ENCODE peak calls at places on chromosomes 5 and 9, in six cellular contexts. U is fibroblast of pulmonary artery, E is upper lobe of right lung, K is neural progenitor cell, T is HepG2, O is WERI-Rb-1. L is an unnamed sample.

GRCh38 chr9:18438300-18438925 is 35.5 kb upstream of the ADAMTSL1 start:
- DNase-seq in U (peak), E (peak), K (peak), T (no peak), O (peak), L (peak)

GRCh38 chr9:99531313-99531712 is 290.4 kb upstream of the NR4A3 start:
- DNase-seq in U (no peak), E (no peak), K (no peak), T (no peak), O (no peak), L (no peak)

GRCh38 chr5:14108170-14108996 is 34.8 kb upstream of the TRIO start:
- DNase-seq in U (peak), E (no peak), K (peak), T (peak), O (peak), L (peak)

GRCh38 chr5:36740259-36740898 is 134.0 kb downstream of the SLC1A3 start:
- DNase-seq in U (peak), E (no peak), K (no peak), T (no peak), O (no peak), L (no peak)

GRCh38 chr5:177389368-177390169 is 5.3 kb downstream of the SLC34A1 start:
- DNase-seq in U (peak), E (no peak), K (no peak), T (peak), O (no peak), L (peak)

GRCh38 chr9:81599837-81600236 is 89.5 kb downstream of the TLE1 start:
- DNase-seq in U (no peak), E (no peak), K (no peak), T (no peak), O (no peak), L (peak)

GRCh38 chr9:78552802-78553201 is 255.9 kb downstream of the PSAT1 start:
- DNase-seq in U (no peak), E (no peak), K (no peak), T (no peak), O (no peak), L (no peak)

GRCh38 chr9:123337971-123338370 is 18.0 kb upstream of the CRB2 start:
- DNase-seq in U (no peak), E (no peak), K (no peak), T (no peak), O (no peak), L (no peak)

GRCh38 chr5:157431544-157432200 is 28.3 kb upstream of the NIPAL4 start:
- DNase-seq in U (peak), E (no peak), K (peak), T (peak), O (no peak), L (peak)

GRCh38 chr9:127158995-127159801 is 36.8 kb upstream of the ANGPTL2 start:
- DNase-seq in U (peak), E (peak), K (peak), T (peak), O (peak), L (peak)

GRCh38 chr5:3149899-3150298 is 398.4 kb upstream of the IRX2 start:
- DNase-seq in U (no peak), E (no peak), K (no peak), T (no peak), O (no peak), L (no peak)

GRCh38 chr5:10914741-10915480 is 153.9 kb upstream of the DAP start:
- DNase-seq in U (no peak), E (no peak), K (no peak), T (no peak), O (no peak), L (no peak)

GRCh38 chr9:98372077-98372812 is 116.8 kb upstream of the TBC1D2 start:
- DNase-seq in U (no peak), E (peak), K (no peak), T (no peak), O (no peak), L (no peak)

GRCh38 chr9:127353882-127354281 is 43.1 kb upstream of the SLC2A8 start:
- DNase-seq in U (no peak), E (no peak), K (peak), T (no peak), O (no peak), L (no peak)

GRCh38 chr5:116600876-116601275 is 26.3 kb upstream of the SEMA6A start:
- DNase-seq in U (peak), E (no peak), K (no peak), T (no peak), O (no peak), L (peak)

GRCh38 chr5:15763754-15764153 is 263.8 kb downstream of the FBXL7 start:
- DNase-seq in U (peak), E (no peak), K (no peak), T (no peak), O (peak), L (peak)

GRCh38 chr9:126754436-126755324 is 50.2 kb upstream of the ZBTB43 start:
- DNase-seq in U (no peak), E (no peak), K (no peak), T (no peak), O (no peak), L (no peak)

GRCh38 chr5:125660231-125660895 is 762.8 kb upstream of the GRAMD2B start:
- DNase-seq in U (peak), E (no peak), K (no peak), T (no peak), O (no peak), L (peak)

GRCh38 chr5:6393596-6394194 is 15.3 kb upstream of the MED10 start:
- DNase-seq in U (no peak), E (no peak), K (no peak), T (no peak), O (no peak), L (no peak)

GRCh38 chr5:147393866-147394265 is 116.0 kb downstream of the DPYSL3 start:
- DNase-seq in U (peak), E (no peak), K (peak), T (no peak), O (peak), L (no peak)

GRCh38 chr9:35341585-35341984 is 148.3 kb upstream of the RUSC2 start:
- DNase-seq in U (peak), E (peak), K (no peak), T (no peak), O (no peak), L (peak)

GRCh38 chr5:252546-252945 is 18.9 kb upstream of the PDCD6 start:
- DNase-seq in U (no peak), E (no peak), K (no peak), T (no peak), O (no peak), L (no peak)

GRCh38 chr9:114989600-114990410 is 59.4 kb upstream of the TNFSF8 start:
- DNase-seq in U (no peak), E (no peak), K (no peak), T (no peak), O (no peak), L (no peak)

GRCh38 chr9:70475211-70475610 is 60.8 kb upstream of the KLF9 start:
- DNase-seq in U (no peak), E (no peak), K (no peak), T (no peak), O (no peak), L (no peak)

GRCh38 chr5:178249191-178249989 is 16.8 kb upstream of the PHYKPL start:
- DNase-seq in U (peak), E (no peak), K (no peak), T (no peak), O (no peak), L (peak)

GRCh38 chr9:129584136-129584535 is 36.8 kb downstream of the C9orf50 start:
- DNase-seq in U (peak), E (no peak), K (peak), T (peak), O (peak), L (peak)

GRCh38 chr5:126464016-126464415 is 40.8 kb downstream of the GRAMD2B start:
- DNase-seq in U (no peak), E (no peak), K (no peak), T (no peak), O (no peak), L (no peak)

GRCh38 chr9:136170291-136170901 is 34.5 kb downstream of the LHX3 start:
- DNase-seq in U (peak), E (no peak), K (peak), T (no peak), O (peak), L (peak)

GRCh38 chr5:21649969-21650368 is 1203.2 kb downstream of the CDH12 start:
- DNase-seq in U (no peak), E (no peak), K (no peak), T (no peak), O (no peak), L (no peak)

GRCh38 chr9:14313378-14313940 is 482 bp downstream of the NFIB start:
- DNase-seq in U (no peak), E (peak), K (peak), T (no peak), O (no peak), L (no peak)

GRCh38 chr9:107707915-107708441 is 218.4 kb upstream of the KLF4 start:
- DNase-seq in U (peak), E (no peak), K (no peak), T (no peak), O (no peak), L (peak)

GRCh38 chr9:78640728-78641127 is 343.8 kb downstream of the PSAT1 start:
- DNase-seq in U (no peak), E (no peak), K (no peak), T (no peak), O (no peak), L (no peak)

GRCh38 chr9:111161015-111161415 is 122.7 kb upstream of the LPAR1 start:
- DNase-seq in U (peak), E (no peak), K (no peak), T (no peak), O (no peak), L (peak)

GRCh38 chr5:118628672-118629354 is 359.5 kb downstream of the DTWD2 start:
- DNase-seq in U (no peak), E (no peak), K (peak), T (no peak), O (no peak), L (no peak)
- TF ChIP-seq CTCF in U (no peak), E (no peak), K (peak), T (no peak), O (no peak), L (no peak)

DNA sequence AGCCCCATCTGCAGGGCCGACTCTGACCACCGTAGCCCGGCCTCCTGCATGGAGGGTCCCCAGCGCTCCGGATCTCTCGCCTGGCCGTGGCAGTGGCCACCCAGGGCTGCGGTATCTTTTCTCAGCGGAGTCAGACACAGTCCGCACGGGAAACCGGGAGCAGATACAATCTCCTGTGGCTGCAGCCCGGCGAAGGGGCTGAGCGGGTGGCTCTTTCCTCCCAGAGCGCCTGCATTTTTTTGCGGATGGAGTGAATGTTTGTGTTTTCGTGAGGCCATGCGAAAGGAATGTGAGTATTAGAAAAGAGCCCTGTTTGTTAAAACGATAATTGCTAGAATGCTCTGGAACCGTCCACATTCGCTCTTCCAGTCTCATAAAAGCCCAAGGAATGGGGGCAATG is 53.4 kb upstream of the PTCH1 start:
- DNase-seq in U (peak), E (no peak), K (no peak), T (no peak), O (no peak), L (peak)
- H3K4me3 ChIP-seq in U (peak), E (peak), K (no peak), T (no peak), O (no peak), L (no peak)

GRCh38 chr5:115377468-115378217 is 81.2 kb upstream of the CCDC112 start:
- DNase-seq in U (peak), E (no peak), K (no peak), T (no peak), O (no peak), L (peak)
- TF ChIP-seq CTCF in U (peak), E (peak), K (no peak), T (no peak), O (peak), L (peak)

DNA sequence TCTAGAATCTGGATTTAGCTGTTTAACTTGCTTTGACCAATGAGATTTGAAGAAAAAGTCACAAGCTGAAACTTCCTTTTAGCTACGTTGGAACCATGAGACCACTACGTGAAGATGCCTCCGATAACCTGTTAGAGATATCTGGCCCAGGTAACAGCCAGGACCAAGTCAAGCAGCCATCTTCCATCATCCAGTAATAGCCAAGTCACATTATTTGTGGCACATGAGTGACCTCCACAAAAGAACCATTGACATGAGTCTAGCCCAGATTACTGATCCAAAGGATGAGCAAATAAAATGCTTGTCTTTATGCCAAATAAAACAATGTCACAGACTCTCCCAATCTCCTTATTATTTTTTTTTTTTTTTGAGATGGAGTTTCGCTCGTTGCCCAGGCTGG is 1.6 kb downstream of the DEPDC1B start:
- DNase-seq in U (no peak), E (no peak), K (no peak), T (no peak), O (no peak), L (peak)
- H3K4me3 ChIP-seq in U (no peak), E (no peak), K (peak), T (peak), O (no peak), L (no peak)

GRCh38 chr5:145853952-145854351 is 18.8 kb upstream of the PRELID2 start:
- DNase-seq in U (no peak), E (no peak), K (no peak), T (no peak), O (no peak), L (no peak)

GRCh38 chr5:145855842-145856267 is 17.0 kb downstream of the GRXCR2 start:
- DNase-seq in U (no peak), E (no peak), K (no peak), T (peak), O (no peak), L (no peak)

GRCh38 chr5:145858929-145859328 is 13.9 kb downstream of the GRXCR2 start:
- DNase-seq in U (peak), E (no peak), K (no peak), T (no peak), O (no peak), L (no peak)

GRCh38 chr5:145854651-145855258 is 18.1 kb downstream of the GRXCR2 start:
- DNase-seq in U (peak), E (no peak), K (no peak), T (peak), O (no peak), L (peak)

DNA sequence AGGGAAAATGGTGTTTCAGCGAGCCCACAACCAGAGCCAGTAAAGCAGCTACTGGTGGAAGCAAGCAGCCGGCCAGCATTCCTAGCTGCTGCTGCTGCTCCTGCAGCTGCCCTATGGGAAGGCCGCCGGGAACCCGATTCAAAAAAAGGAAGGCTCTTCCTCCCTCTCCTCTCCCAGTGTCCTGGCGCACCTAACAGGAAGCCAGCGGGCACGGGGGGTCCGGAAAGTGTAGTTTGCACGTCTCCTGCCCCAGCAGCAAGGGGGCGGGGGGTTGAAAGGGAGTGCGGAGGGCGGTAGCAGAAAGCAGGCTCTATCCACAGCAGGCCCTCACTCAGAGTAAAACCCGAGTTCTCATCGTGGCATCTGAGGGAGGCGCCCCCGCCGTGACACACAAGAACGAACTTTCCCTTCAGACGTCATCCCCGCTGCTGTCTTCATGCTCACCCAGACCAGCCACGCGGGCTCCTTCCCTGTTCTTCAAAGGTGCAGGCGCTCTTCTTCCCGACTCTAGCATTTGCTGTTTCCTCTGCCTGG is 16.5 kb downstream of the GRXCR2 start:
- DNase-seq in U (peak), E (peak), K (peak), T (peak), O (no peak), L (peak)
- TF ChIP-seq CTCF in U (no peak), E (no peak), K (no peak), T (no peak), O (no peak), L (no peak)

GRCh38 chr5:111072949-111073682 is 1.6 kb downstream of the TSLP start:
- DNase-seq in U (no peak), E (peak), K (peak), T (no peak), O (peak), L (peak)

GRCh38 chr5:111070272-111071134 is 1.0 kb upstream of the TSLP start:
- DNase-seq in U (no peak), E (peak), K (peak), T (no peak), O (peak), L (peak)

GRCh38 chr5:111068208-111068607 is 3.3 kb upstream of the TSLP start:
- DNase-seq in U (peak), E (no peak), K (no peak), T (no peak), O (no peak), L (peak)

GRCh38 chr5:111071413-111071812 is at the start of gene TSLP:
- DNase-seq in U (no peak), E (no peak), K (no peak), T (no peak), O (no peak), L (no peak)

DNA sequence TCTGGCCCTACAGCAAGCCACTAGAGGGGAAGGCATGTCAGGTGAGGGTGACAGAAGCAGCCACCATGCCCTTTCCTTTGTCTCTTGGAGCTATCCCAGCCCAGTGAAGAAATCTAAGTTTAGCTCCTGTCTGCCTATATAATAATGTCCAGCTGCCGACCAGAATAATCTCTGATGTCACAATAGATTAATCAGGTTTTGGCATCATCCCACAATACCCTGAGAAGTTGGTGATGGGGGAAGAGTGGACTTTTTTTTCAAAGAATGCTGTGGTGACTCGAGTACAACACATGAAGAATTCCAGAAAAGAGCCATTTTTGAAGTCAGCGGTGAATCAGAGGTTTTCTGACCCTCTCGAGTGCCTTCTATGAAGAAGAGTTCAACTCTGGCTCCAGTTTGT is 1.7 kb upstream of the TSLP start:
- DNase-seq in U (peak), E (no peak), K (no peak), T (no peak), O (no peak), L (peak)
- H3K4me3 ChIP-seq in U (no peak), E (no peak), K (peak), T (no peak), O (peak), L (no peak)

DNA sequence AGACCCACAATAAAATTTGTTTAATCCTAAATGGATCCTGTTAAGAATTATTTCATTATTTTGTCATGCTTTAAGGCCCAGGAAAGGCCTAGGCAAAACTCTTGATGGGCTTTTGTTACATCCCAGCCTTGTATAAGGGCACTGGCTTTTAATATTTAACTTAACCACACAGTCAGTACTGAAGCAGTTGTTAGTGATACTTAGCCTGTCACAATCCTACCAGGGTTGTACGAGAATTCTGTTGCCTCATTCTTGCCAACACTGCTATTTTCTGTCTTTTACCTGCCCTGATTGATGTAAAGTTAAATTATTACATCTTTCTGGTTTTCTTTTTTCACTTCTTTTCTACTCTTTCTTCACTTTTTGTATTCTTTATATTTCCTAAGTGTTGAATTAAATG is 10.9 kb downstream of the ZNF169 start:
- DNase-seq in U (no peak), E (no peak), K (no peak), T (peak), O (no peak), L (no peak)
- TF ChIP-seq CTCF in U (no peak), E (no peak), K (no peak), T (no peak), O (no peak), L (no peak)

GRCh38 chr5:143154495-143155375 is 248.8 kb downstream of the NR3C1 start:
- DNase-seq in U (no peak), E (no peak), K (peak), T (no peak), O (no peak), L (peak)
- H3K4me3 ChIP-seq in U (no peak), E (no peak), K (no peak), T (no peak), O (no peak), L (no peak)

DNA sequence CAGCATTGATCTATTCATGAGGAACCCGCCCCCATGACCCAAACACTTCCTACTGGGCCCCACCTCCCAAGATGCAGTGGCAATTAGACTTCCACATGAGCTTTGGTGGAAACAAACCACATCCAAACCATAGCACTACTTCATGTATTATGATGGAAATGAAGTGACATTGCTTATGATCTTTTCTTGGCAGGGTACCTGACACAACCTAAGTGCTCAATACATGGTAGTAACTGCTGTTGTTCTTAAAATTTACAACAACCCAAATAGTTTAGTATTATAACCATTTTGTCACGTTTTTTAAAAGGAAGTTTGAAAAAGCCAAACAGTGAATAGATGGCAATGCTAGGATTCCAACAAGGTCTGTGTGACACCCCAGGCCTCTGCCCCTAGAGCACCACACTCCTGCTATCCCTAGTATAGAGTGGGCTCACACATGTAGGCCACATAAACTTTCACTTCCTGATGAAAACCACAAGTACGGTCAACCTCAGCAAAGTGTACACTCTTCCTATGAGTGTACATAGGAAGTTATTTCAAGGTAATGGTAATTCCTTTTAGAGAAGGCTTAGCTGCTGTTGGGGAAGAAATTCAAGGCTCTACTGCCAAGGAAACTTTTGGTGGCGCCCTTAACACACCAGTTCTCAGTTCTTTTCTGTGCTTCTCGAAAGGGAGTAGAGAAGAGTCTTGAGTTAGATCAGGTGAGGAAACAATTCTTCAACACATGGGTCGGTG is 97.6 kb downstream of the ARSB start:
- DNase-seq in U (no peak), E (no peak), K (no peak), T (no peak), O (no peak), L (no peak)
- TF ChIP-seq CTCF in U (no peak), E (no peak), K (no peak), T (no peak), O (no peak), L (no peak)

L was measured in fibroblast of mammary gland.